ENCODE peak calls at places on chromosomes 3 and 15, in six cellular contexts. P is astrocyte, J is tibial nerve, M is left ventricle myocardium inferior, F is aorta, T is breast epithelium. N is an unnamed sample.

GRCh38 chr15:71485094-71485693 is 325.2 kb upstream of the NR2E3 start:
- DNase-seq in P (peak), M (no peak), J (no peak), F (no peak), T (no peak), N (no peak)

GRCh38 chr3:107404727-107405519 is 27.7 kb downstream of the CCDC54 start:
- DNase-seq in F (no peak), J (no peak), M (no peak), P (peak), T (no peak), N (no peak)

GRCh38 chr15:90553248-90553745 is 23.6 kb downstream of the CRTC3 start:
- DNase-seq in J (no peak), M (no peak), F (no peak), P (peak), T (no peak), N (no peak)

GRCh38 chr3:55481067-55481917 is 5.8 kb downstream of the WNT5A start:
- DNase-seq in J (no peak), P (peak), F (no peak), T (no peak), M (peak), N (no peak)

GRCh38 chr3:172859035-172859434 is 108.5 kb downstream of the ECT2 start:
- DNase-seq in F (no peak), P (peak), M (no peak), J (no peak), T (no peak), N (no peak)

GRCh38 chr3:143644370-143645089 is 203.7 kb downstream of the SLC9A9 start:
- DNase-seq in P (peak), J (no peak), M (no peak), T (peak), F (no peak), N (no peak)

GRCh38 chr3:197540961-197541377 is 14.8 kb downstream of the BDH1 start:
- DNase-seq in M (no peak), P (no peak), F (peak), J (no peak), T (peak), N (no peak)

GRCh38 chr3:50516048-50516871 is 12.8 kb upstream of the CACNA2D2 start:
- DNase-seq in P (no peak), J (no peak), F (peak), M (peak), T (no peak), N (no peak)

GRCh38 chr3:13012228-13012691 is 61.0 kb downstream of the IQSEC1 start:
- DNase-seq in T (peak), J (peak), P (no peak), M (peak), F (peak), N (peak)

GRCh38 chr3:122961146-122961545 is 66.4 kb downstream of the SEMA5B start:
- DNase-seq in T (no peak), M (no peak), J (no peak), F (no peak), P (peak), N (no peak)

GRCh38 chr3:134337071-134337482 is 37.2 kb downstream of the AMOTL2 start:
- DNase-seq in T (no peak), P (no peak), F (no peak), J (no peak), M (no peak), N (no peak)

GRCh38 chr15:63348392-63348791 is 33.3 kb downstream of the CA12 start:
- DNase-seq in J (no peak), T (peak), F (peak), M (peak), P (peak), N (no peak)

GRCh38 chr15:65110676-65111292 is 4.2 kb downstream of the UBAP1L start:
- DNase-seq in T (no peak), M (no peak), J (no peak), P (peak), F (no peak), N (no peak)

GRCh38 chr3:13277130-13277783 is 142.9 kb downstream of the NUP210 start:
- DNase-seq in T (peak), P (no peak), M (no peak), F (peak), J (no peak), N (no peak)

GRCh38 chr15:22955544-22956085 is 24.6 kb downstream of the CYFIP1 start:
- DNase-seq in P (no peak), J (no peak), M (no peak), T (no peak), F (peak), N (no peak)

GRCh38 chr3:150761831-150762661 is 923 bp downstream of the SIAH2 start:
- DNase-seq in P (peak), T (peak), J (peak), F (peak), M (peak), N (peak)

GRCh38 chr3:4580346-4581019 is 87.3 kb downstream of the ITPR1 start:
- DNase-seq in J (no peak), T (no peak), M (peak), P (no peak), F (no peak), N (no peak)

GRCh38 chr15:31004220-31004733 is 12.8 kb upstream of the MTMR10 start:
- DNase-seq in T (no peak), F (peak), J (no peak), P (no peak), M (peak), N (no peak)

GRCh38 chr3:108524547-108524946 is 14.2 kb upstream of the MYH15 start:
- DNase-seq in J (no peak), M (no peak), T (no peak), F (no peak), P (no peak), N (no peak)

GRCh38 chr15:85927936-85928537 is 133.3 kb upstream of the KLHL25 start:
- DNase-seq in P (no peak), T (no peak), F (no peak), M (no peak), J (no peak), N (no peak)

GRCh38 chr3:146581877-146582508 is 23.2 kb downstream of the PLSCR5 start:
- DNase-seq in M (no peak), F (no peak), P (peak), J (no peak), T (no peak), N (no peak)

GRCh38 chr15:51708013-51708412 is 26.7 kb downstream of the SCG3 start:
- DNase-seq in J (no peak), M (no peak), F (no peak), T (no peak), P (no peak), N (no peak)

GRCh38 chr3:97927699-97928098 is 44.5 kb downstream of the RIOX2 start:
- DNase-seq in M (no peak), J (no peak), T (no peak), P (peak), F (no peak), N (no peak)

GRCh38 chr15:90099072-90099867 is 3.0 kb downstream of the IDH2 start:
- DNase-seq in J (no peak), P (no peak), F (no peak), T (no peak), M (no peak), N (peak)

GRCh38 chr3:195910499-195910845 is 2.1 kb upstream of the TNK2 start:
- DNase-seq in F (peak), P (no peak), J (no peak), T (no peak), M (no peak), N (no peak)

GRCh38 chr15:36210426-36210825 is 369.0 kb upstream of the CDIN1 start:
- DNase-seq in P (no peak), M (no peak), T (no peak), J (no peak), F (no peak), N (no peak)

GRCh38 chr3:163491714-163492113 is 1586.6 kb downstream of the SI start:
- DNase-seq in F (no peak), P (no peak), J (no peak), T (no peak), M (no peak), N (no peak)

GRCh38 chr3:46549989-46550388 is 16.1 kb downstream of the LRRC2 start:
- DNase-seq in T (no peak), J (no peak), F (no peak), M (no peak), P (no peak), N (no peak)

GRCh38 chr15:90564109-90564508 is 34.4 kb downstream of the CRTC3 start:
- DNase-seq in T (no peak), P (no peak), M (no peak), J (no peak), F (no peak), N (no peak)

GRCh38 chr15:81279621-81280051 is 44.3 kb downstream of the STARD5 start:
- DNase-seq in F (no peak), P (no peak), T (no peak), M (no peak), J (no peak), N (no peak)

GRCh38 chr15:77251662-77252061 is 168.2 kb downstream of the PEAK1 start:
- DNase-seq in T (no peak), J (no peak), M (no peak), P (peak), F (no peak), N (no peak)

GRCh38 chr15:42138968-42139386 is 17.5 kb downstream of the PLA2G4F start:
- DNase-seq in P (no peak), T (no peak), F (no peak), M (no peak), J (no peak), N (no peak)

GRCh38 chr3:99114565-99115291 is 213.2 kb upstream of the DCBLD2 start:
- DNase-seq in T (no peak), J (no peak), F (no peak), P (peak), M (no peak), N (no peak)

GRCh38 chr15:82919231-82919886 is 33.2 kb downstream of the HOMER2 start:
- DNase-seq in M (peak), T (peak), P (no peak), F (no peak), J (no peak), N (no peak)

GRCh38 chr15:57003418-57003817 is 85.0 kb downstream of the TCF12 start:
- DNase-seq in F (no peak), P (peak), T (no peak), M (no peak), J (no peak), N (no peak)

GRCh38 chr3:184289426-184289938 is 9.6 kb upstream of the PSMD2 start:
- DNase-seq in P (peak), J (no peak), M (peak), T (no peak), F (peak), N (peak)

GRCh38 chr3:61663728-61664492 is 102.5 kb downstream of the PTPRG start:
- DNase-seq in M (no peak), P (peak), T (no peak), J (no peak), F (no peak), N (no peak)

GRCh38 chr15:51283026-51283425 is 55.4 kb downstream of the CYP19A1 start:
- DNase-seq in P (no peak), J (no peak), M (no peak), F (no peak), T (no peak), N (no peak)

GRCh38 chr3:124248471-124249028 is 256.6 kb upstream of the ROPN1 start:
- DNase-seq in J (no peak), T (no peak), P (peak), M (peak), F (peak), N (no peak)
- H3K27ac ChIP-seq in J (peak), T (peak), P (peak), M (peak), F (peak), N (no peak)

GRCh38 chr15:43471975-43472374 is 21.0 kb downstream of the TP53BP1 start:
- DNase-seq in J (no peak), P (no peak), F (no peak), M (no peak), T (no peak), N (no peak)

GRCh38 chr15:43469867-43470266 is 23.1 kb downstream of the TP53BP1 start:
- DNase-seq in F (no peak), T (no peak), J (no peak), P (peak), M (no peak), N (no peak)

GRCh38 chr15:43473885-43474284 is 19.1 kb downstream of the TP53BP1 start:
- DNase-seq in F (no peak), T (no peak), M (no peak), P (no peak), J (no peak), N (no peak)
- H3K27ac ChIP-seq in F (no peak), T (no peak), M (no peak), P (no peak), J (no peak), N (no peak)

DNA sequence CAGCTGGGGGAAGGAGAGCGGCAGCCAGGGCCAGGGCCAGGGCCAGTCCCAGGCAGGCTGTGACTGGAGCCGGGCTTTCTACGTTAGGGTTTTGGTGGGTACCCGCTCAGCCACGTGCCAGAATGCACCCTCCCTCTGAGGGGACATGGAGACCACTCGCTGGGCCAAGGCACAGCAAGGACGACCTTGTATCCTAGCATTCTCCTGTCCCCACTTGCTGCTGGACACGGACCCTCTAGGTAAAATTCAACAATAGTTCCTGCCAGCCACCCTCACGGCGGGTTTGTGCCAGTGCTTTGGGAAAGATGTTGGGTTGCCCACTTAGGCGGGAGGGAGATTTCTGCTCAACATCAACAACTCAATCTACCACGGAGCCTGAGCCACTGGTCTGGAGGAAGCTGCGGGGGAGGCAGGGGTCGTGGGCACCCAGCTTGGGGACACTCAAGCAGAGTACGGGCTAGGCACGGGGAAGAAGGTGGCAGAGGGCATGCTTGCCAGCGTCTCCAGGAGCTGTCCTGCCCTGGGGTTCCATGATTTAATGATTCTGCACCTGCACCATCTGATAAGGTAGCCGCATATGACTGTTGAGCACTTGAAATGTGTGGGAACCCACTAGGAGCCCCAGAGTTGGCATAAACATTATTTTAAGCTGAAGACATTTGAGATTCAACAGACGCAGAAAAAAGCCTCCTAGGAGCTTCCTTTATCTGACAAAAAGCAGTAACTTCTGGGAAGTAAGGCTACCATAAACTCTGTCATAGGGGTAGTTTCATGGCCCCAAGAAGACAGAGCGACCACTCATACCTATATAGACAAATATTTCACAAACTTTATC is 22.5 kb upstream of the C15orf39 start:
- DNase-seq in F (no peak), P (no peak), J (no peak), T (no peak), M (no peak), N (no peak)
- H3K27ac ChIP-seq in F (no peak), P (no peak), J (peak), T (peak), M (peak), N (no peak)

GRCh38 chr3:194870394-194871110 is 184.9 kb downstream of the FAM43A start:
- DNase-seq in T (peak), J (no peak), F (no peak), P (peak), M (no peak), N (no peak)

GRCh38 chr3:194871864-194872668 is 186.4 kb downstream of the FAM43A start:
- DNase-seq in M (no peak), J (no peak), P (peak), F (no peak), T (no peak), N (no peak)

GRCh38 chr3:194872669-194872977 is 186.9 kb downstream of the FAM43A start:
- DNase-seq in F (no peak), M (no peak), P (peak), T (no peak), J (no peak), N (no peak)

GRCh38 chr3:194869482-194870169 is 183.9 kb downstream of the FAM43A start:
- DNase-seq in P (peak), J (no peak), M (no peak), T (no peak), F (no peak), N (no peak)

GRCh38 chr3:194871143-194871863 is 185.6 kb downstream of the FAM43A start:
- DNase-seq in P (peak), T (peak), M (peak), J (peak), F (peak), N (no peak)
- H3K27ac ChIP-seq in P (peak), T (peak), M (peak), J (peak), F (no peak), N (no peak)

N was measured in CD8-positive, alpha-beta T cell.